ENCODE peak calls at places on chromosomes 16 and 17, in four cellular contexts. One of them, this sample, is unnamed. For H3K9me3, the result is how much of the 10 kb centered on the place peaks cover.

GRCh38 chr17:9729034-9729650 is 62.2 kb downstream of the DHRS7C start:
- DNase-seq in ascending aorta: no peak
- DNase-seq in neuronal stem cell: peak
- DNase-seq in naive thymus-derived CD4-positive, alpha-beta T cell: peak
- DNase-seq in this sample: peak

GRCh38 chr16:84806256-84806889 is 13.4 kb upstream of the CRISPLD2 start:
- DNase-seq in ascending aorta: peak
- DNase-seq in neuronal stem cell: no peak
- DNase-seq in naive thymus-derived CD4-positive, alpha-beta T cell: no peak
- DNase-seq in this sample: no peak

GRCh38 chr17:38745545-38745944 is 2.6 kb downstream of the PCGF2 start:
- DNase-seq in ascending aorta: peak
- DNase-seq in neuronal stem cell: no peak
- DNase-seq in naive thymus-derived CD4-positive, alpha-beta T cell: no peak
- DNase-seq in this sample: no peak

GRCh38 chr16:88926374-88926990 is 50.5 kb downstream of the CBFA2T3 start:
- DNase-seq in ascending aorta: no peak
- DNase-seq in neuronal stem cell: no peak
- DNase-seq in naive thymus-derived CD4-positive, alpha-beta T cell: no peak
- DNase-seq in this sample: no peak

GRCh38 chr16:68128577-68129305 is 43.6 kb downstream of the NFATC3 start:
- DNase-seq in ascending aorta: no peak
- DNase-seq in neuronal stem cell: peak
- DNase-seq in naive thymus-derived CD4-positive, alpha-beta T cell: no peak
- DNase-seq in this sample: no peak

GRCh38 chr16:85234310-85235235 is 122.3 kb upstream of the CIBAR2 start:
- DNase-seq in ascending aorta: peak
- DNase-seq in neuronal stem cell: peak
- DNase-seq in naive thymus-derived CD4-positive, alpha-beta T cell: no peak
- DNase-seq in this sample: no peak

GRCh38 chr17:10683853-10684252 is 13.5 kb downstream of the SCO1 start:
- DNase-seq in ascending aorta: no peak
- DNase-seq in neuronal stem cell: peak
- DNase-seq in naive thymus-derived CD4-positive, alpha-beta T cell: no peak
- DNase-seq in this sample: peak

GRCh38 chr16:30151091-30151490 is 28.1 kb upstream of the MAPK3 start:
- DNase-seq in ascending aorta: no peak
- DNase-seq in neuronal stem cell: no peak
- DNase-seq in naive thymus-derived CD4-positive, alpha-beta T cell: no peak
- DNase-seq in this sample: no peak

GRCh38 chr16:88503374-88503770 is 50.3 kb downstream of the ZFPM1 start:
- DNase-seq in ascending aorta: no peak
- DNase-seq in neuronal stem cell: no peak
- DNase-seq in naive thymus-derived CD4-positive, alpha-beta T cell: no peak
- DNase-seq in this sample: no peak

GRCh38 chr16:57623251-57624043 is 5.0 kb upstream of the ADGRG1 start:
- DNase-seq in ascending aorta: no peak
- DNase-seq in neuronal stem cell: no peak
- DNase-seq in naive thymus-derived CD4-positive, alpha-beta T cell: no peak
- DNase-seq in this sample: no peak

GRCh38 chr17:58531122-58531521 is 16.7 kb upstream of the MTMR4 start:
- DNase-seq in ascending aorta: no peak
- DNase-seq in neuronal stem cell: no peak
- DNase-seq in naive thymus-derived CD4-positive, alpha-beta T cell: no peak
- DNase-seq in this sample: no peak

GRCh38 chr17:60153606-60154355 is 4.0 kb downstream of the CA4 start:
- DNase-seq in ascending aorta: no peak
- DNase-seq in neuronal stem cell: no peak
- DNase-seq in naive thymus-derived CD4-positive, alpha-beta T cell: no peak
- DNase-seq in this sample: no peak

GRCh38 chr16:89973235-89973634 is 24.7 kb downstream of the DEF8 start:
- DNase-seq in ascending aorta: no peak
- DNase-seq in neuronal stem cell: no peak
- DNase-seq in naive thymus-derived CD4-positive, alpha-beta T cell: no peak
- DNase-seq in this sample: no peak

GRCh38 chr16:72191551-72191950 is 19.6 kb upstream of the PMFBP1 start:
- DNase-seq in ascending aorta: no peak
- DNase-seq in neuronal stem cell: no peak
- DNase-seq in naive thymus-derived CD4-positive, alpha-beta T cell: no peak
- DNase-seq in this sample: no peak

GRCh38 chr17:32493581-32494513 is 7.1 kb downstream of the CDK5R1 start:
- DNase-seq in ascending aorta: no peak
- DNase-seq in neuronal stem cell: no peak
- DNase-seq in naive thymus-derived CD4-positive, alpha-beta T cell: no peak
- DNase-seq in this sample: no peak

GRCh38 chr16:54140057-54140787 is 146.4 kb downstream of the IRX3 start:
- DNase-seq in ascending aorta: no peak
- DNase-seq in neuronal stem cell: no peak
- DNase-seq in naive thymus-derived CD4-positive, alpha-beta T cell: no peak
- DNase-seq in this sample: no peak

GRCh38 chr16:66565051-66565450 is 1.2 kb upstream of the CMTM1 start:
- DNase-seq in ascending aorta: no peak
- DNase-seq in neuronal stem cell: no peak
- DNase-seq in naive thymus-derived CD4-positive, alpha-beta T cell: no peak
- DNase-seq in this sample: no peak

GRCh38 chr16:66568355-66568754 is 2.1 kb downstream of the CMTM1 start:
- DNase-seq in ascending aorta: no peak
- DNase-seq in neuronal stem cell: no peak
- DNase-seq in naive thymus-derived CD4-positive, alpha-beta T cell: no peak
- DNase-seq in this sample: no peak

GRCh38 chr16:66563574-66564334 is 2.5 kb upstream of the CMTM1 start:
- DNase-seq in ascending aorta: no peak
- DNase-seq in neuronal stem cell: no peak
- DNase-seq in naive thymus-derived CD4-positive, alpha-beta T cell: no peak
- DNase-seq in this sample: no peak

GRCh38 chr16:66569131-66569530 is 2.9 kb downstream of the CMTM1 start:
- DNase-seq in ascending aorta: no peak
- DNase-seq in neuronal stem cell: no peak
- DNase-seq in naive thymus-derived CD4-positive, alpha-beta T cell: no peak
- DNase-seq in this sample: no peak

GRCh38 chr16:66566051-66566901 is at the start of gene CMTM1:
- DNase-seq in ascending aorta: no peak
- DNase-seq in neuronal stem cell: no peak
- DNase-seq in naive thymus-derived CD4-positive, alpha-beta T cell: no peak
- DNase-seq in this sample: no peak
- H3K9me3 ChIP-seq in ascending aorta: under half
- H3K9me3 ChIP-seq in neuronal stem cell: under half
- H3K9me3 ChIP-seq in naive thymus-derived CD4-positive, alpha-beta T cell: under half
- H3K9me3 ChIP-seq in this sample: under half

DNA sequence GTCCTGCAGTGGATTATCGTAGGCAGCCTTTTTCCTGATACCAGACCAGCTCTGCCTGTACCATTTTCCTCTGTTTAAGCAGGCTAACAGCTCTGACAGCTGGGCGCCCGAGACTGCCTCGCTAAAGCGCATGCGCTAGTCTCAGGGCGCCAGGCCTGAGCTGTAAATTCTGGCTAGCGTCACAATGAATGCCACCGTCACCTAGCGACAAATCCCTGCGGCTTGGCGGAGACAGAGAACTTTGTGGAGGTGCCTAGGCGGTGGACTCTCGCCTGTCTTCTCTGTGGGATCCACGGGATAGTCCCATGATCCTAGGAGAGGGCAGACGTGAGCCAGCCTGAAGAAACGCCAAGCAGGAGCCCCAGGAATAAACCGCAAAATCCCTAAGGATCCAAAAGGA is 573.9 kb downstream of the KCNJ18 start:
- DNase-seq in ascending aorta: no peak
- DNase-seq in neuronal stem cell: no peak
- DNase-seq in naive thymus-derived CD4-positive, alpha-beta T cell: no peak
- DNase-seq in this sample: no peak
- H3K9me3 ChIP-seq in ascending aorta: under half
- H3K9me3 ChIP-seq in neuronal stem cell: under half
- H3K9me3 ChIP-seq in naive thymus-derived CD4-positive, alpha-beta T cell: under half
- H3K9me3 ChIP-seq in this sample: under half

GRCh38 chr16:3321802-3322201 is 16.5 kb downstream of the ZNF75A start:
- DNase-seq in ascending aorta: no peak
- DNase-seq in neuronal stem cell: no peak
- DNase-seq in naive thymus-derived CD4-positive, alpha-beta T cell: no peak
- DNase-seq in this sample: no peak
- H3K9me3 ChIP-seq in ascending aorta: half or more
- H3K9me3 ChIP-seq in neuronal stem cell: under half
- H3K9me3 ChIP-seq in naive thymus-derived CD4-positive, alpha-beta T cell: under half
- H3K9me3 ChIP-seq in this sample: under half

DNA sequence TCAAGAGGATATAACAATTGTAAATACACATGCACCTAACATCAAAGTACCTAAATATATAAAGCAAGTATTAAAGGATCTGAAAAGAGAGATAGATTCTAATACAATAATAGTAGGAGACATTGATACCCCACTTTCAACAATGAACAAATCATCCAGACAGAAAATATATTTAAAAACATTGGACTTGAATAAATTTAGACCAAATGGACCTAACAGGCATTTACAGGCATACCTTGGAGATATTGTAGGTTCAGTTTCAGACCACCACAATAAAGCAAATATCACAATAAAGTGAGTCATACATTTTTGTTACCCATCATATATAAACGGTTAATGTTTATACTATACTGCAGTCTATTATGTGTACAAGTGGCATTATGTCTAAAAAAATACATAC is 104.0 kb downstream of the BRIP1 start:
- DNase-seq in ascending aorta: no peak
- DNase-seq in neuronal stem cell: no peak
- DNase-seq in naive thymus-derived CD4-positive, alpha-beta T cell: no peak
- DNase-seq in this sample: no peak
- H3K9me3 ChIP-seq in ascending aorta: under half
- H3K9me3 ChIP-seq in neuronal stem cell: under half
- H3K9me3 ChIP-seq in naive thymus-derived CD4-positive, alpha-beta T cell: under half
- H3K9me3 ChIP-seq in this sample: under half

GRCh38 chr16:35411156-35411555 is 1951.7 kb downstream of the TP53TG3F start:
- DNase-seq in ascending aorta: no peak
- DNase-seq in neuronal stem cell: no peak
- DNase-seq in naive thymus-derived CD4-positive, alpha-beta T cell: no peak
- DNase-seq in this sample: no peak

GRCh38 chr16:35414563-35414962 is 1955.2 kb downstream of the TP53TG3F start:
- DNase-seq in ascending aorta: no peak
- DNase-seq in neuronal stem cell: no peak
- DNase-seq in naive thymus-derived CD4-positive, alpha-beta T cell: no peak
- DNase-seq in this sample: no peak

GRCh38 chr16:35409503-35409902 is 1950.1 kb downstream of the TP53TG3F start:
- DNase-seq in ascending aorta: no peak
- DNase-seq in neuronal stem cell: no peak
- DNase-seq in naive thymus-derived CD4-positive, alpha-beta T cell: no peak
- DNase-seq in this sample: no peak

GRCh38 chr16:35410438-35410837 is 1951.0 kb downstream of the TP53TG3F start:
- DNase-seq in ascending aorta: no peak
- DNase-seq in neuronal stem cell: no peak
- DNase-seq in naive thymus-derived CD4-positive, alpha-beta T cell: no peak
- DNase-seq in this sample: no peak

DNA sequence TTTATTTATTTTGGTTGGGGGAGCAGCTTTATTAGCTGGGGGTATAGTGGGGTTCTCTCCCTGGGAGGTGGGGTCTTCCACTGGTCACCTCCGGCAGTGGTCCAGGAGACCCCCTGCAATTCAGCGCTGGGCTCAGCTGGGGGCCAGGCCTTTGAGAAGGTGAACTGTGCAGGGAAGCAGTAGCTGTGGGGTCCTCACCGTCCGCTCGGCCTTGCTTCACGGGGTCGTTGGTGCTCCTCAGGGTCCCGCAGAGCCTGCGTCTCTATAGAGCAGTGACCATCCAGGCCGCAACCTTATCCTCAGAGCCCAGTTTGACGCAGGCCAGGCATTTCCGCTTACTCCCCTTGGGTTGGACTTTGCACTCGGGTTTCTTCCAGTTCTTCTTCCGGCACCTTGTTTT is 1954.7 kb downstream of the TP53TG3F start:
- DNase-seq in ascending aorta: no peak
- DNase-seq in neuronal stem cell: no peak
- DNase-seq in naive thymus-derived CD4-positive, alpha-beta T cell: no peak
- DNase-seq in this sample: no peak
- H3K9me3 ChIP-seq in ascending aorta: under half
- H3K9me3 ChIP-seq in neuronal stem cell: under half
- H3K9me3 ChIP-seq in naive thymus-derived CD4-positive, alpha-beta T cell: under half
- H3K9me3 ChIP-seq in this sample: under half

GRCh38 chr17:35499548-35499947 is 37.9 kb downstream of the SLFN12L start:
- DNase-seq in ascending aorta: no peak
- DNase-seq in neuronal stem cell: no peak
- DNase-seq in naive thymus-derived CD4-positive, alpha-beta T cell: no peak
- DNase-seq in this sample: no peak
- H3K9me3 ChIP-seq in ascending aorta: under half
- H3K9me3 ChIP-seq in neuronal stem cell: under half
- H3K9me3 ChIP-seq in naive thymus-derived CD4-positive, alpha-beta T cell: under half
- H3K9me3 ChIP-seq in this sample: under half

DNA sequence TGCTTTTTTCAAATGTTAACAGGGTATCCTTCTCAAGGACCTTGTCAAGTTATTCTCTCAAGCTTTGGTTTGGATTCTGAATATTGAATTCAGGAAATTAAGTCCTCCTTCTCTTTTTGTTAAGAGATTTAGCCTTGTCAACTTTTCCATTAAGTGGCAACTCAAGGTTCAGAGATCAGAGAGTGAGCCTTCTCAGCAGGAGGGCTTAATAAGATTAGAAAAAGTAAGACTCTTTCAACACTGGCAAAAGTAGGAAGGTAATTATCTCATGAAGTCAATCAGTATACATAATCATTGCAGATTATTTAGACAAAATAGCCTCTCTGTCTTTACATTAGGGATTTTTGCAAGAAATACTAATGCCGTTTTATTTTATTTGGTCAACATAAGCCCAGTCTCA is 330.7 kb downstream of the KIF2B start:
- DNase-seq in ascending aorta: no peak
- DNase-seq in neuronal stem cell: peak
- DNase-seq in naive thymus-derived CD4-positive, alpha-beta T cell: no peak
- DNase-seq in this sample: no peak
- H3K9me3 ChIP-seq in ascending aorta: under half
- H3K9me3 ChIP-seq in neuronal stem cell: under half
- H3K9me3 ChIP-seq in naive thymus-derived CD4-positive, alpha-beta T cell: under half
- H3K9me3 ChIP-seq in this sample: under half

GRCh38 chr16:64416232-64417010 is 705.4 kb downstream of the CDH11 start:
- DNase-seq in ascending aorta: no peak
- DNase-seq in neuronal stem cell: no peak
- DNase-seq in naive thymus-derived CD4-positive, alpha-beta T cell: no peak
- DNase-seq in this sample: no peak

GRCh38 chr16:64421515-64421914 is 700.3 kb downstream of the CDH11 start:
- DNase-seq in ascending aorta: no peak
- DNase-seq in neuronal stem cell: no peak
- DNase-seq in naive thymus-derived CD4-positive, alpha-beta T cell: no peak
- DNase-seq in this sample: no peak

GRCh38 chr16:64419832-64420231 is 702.0 kb downstream of the CDH11 start:
- DNase-seq in ascending aorta: no peak
- DNase-seq in neuronal stem cell: no peak
- DNase-seq in naive thymus-derived CD4-positive, alpha-beta T cell: no peak
- DNase-seq in this sample: no peak

GRCh38 chr16:64412578-64413280 is 709.1 kb downstream of the CDH11 start:
- DNase-seq in ascending aorta: no peak
- DNase-seq in neuronal stem cell: no peak
- DNase-seq in naive thymus-derived CD4-positive, alpha-beta T cell: no peak
- DNase-seq in this sample: no peak

GRCh38 chr16:64417711-64418227 is 704.1 kb downstream of the CDH11 start:
- DNase-seq in ascending aorta: no peak
- DNase-seq in neuronal stem cell: no peak
- DNase-seq in naive thymus-derived CD4-positive, alpha-beta T cell: no peak
- DNase-seq in this sample: no peak
- H3K9me3 ChIP-seq in ascending aorta: under half
- H3K9me3 ChIP-seq in neuronal stem cell: under half
- H3K9me3 ChIP-seq in naive thymus-derived CD4-positive, alpha-beta T cell: under half
- H3K9me3 ChIP-seq in this sample: under half

DNA sequence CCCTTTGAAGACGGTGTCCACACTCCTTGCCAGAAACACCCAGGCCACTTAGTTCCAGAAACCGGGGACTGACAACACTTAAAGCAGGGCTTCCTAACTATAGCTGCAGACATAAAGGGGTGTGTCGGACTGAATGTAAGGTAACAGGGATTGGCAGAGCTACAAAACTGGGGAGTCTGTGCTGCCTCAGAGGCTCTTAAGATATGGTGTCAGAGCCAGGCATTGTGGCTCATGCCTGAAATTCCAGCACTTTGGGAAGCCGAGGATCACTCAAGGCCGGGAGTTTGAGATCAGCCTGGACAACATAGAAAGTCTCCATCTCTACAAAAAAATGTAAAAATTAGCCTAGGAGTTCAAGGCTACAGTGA is 14.2 kb upstream of the NLRC3 start:
- DNase-seq in ascending aorta: no peak
- DNase-seq in neuronal stem cell: no peak
- DNase-seq in naive thymus-derived CD4-positive, alpha-beta T cell: no peak
- DNase-seq in this sample: no peak
- H3K9me3 ChIP-seq in ascending aorta: under half
- H3K9me3 ChIP-seq in neuronal stem cell: under half
- H3K9me3 ChIP-seq in naive thymus-derived CD4-positive, alpha-beta T cell: under half
- H3K9me3 ChIP-seq in this sample: under half